ENCODE peak calls at places on chromosomes 11 and 22, in four cellular contexts. K is GM12878, R is HepG2, T is H1. G is an unnamed sample. For H3K9me3, the result is how much of the 10 kb centered on the place peaks cover.

GRCh38 chr22:22520020-22520656 is at the start of gene ZNF280A:
- DNase-seq in K (no peak), R (peak), T (no peak), G (no peak)

GRCh38 chr11:46554205-46555162 is 39.3 kb downstream of the AMBRA1 start:
- DNase-seq in T (no peak), R (peak), K (no peak), G (no peak)

GRCh38 chr11:47393163-47394049 is 15.0 kb upstream of the SLC39A13 start:
- DNase-seq in T (no peak), K (no peak), R (no peak), G (no peak)

GRCh38 chr11:128632151-128632791 is 44.9 kb upstream of the ETS1 start:
- DNase-seq in T (no peak), K (no peak), R (peak), G (peak)

GRCh38 chr11:1049431-1049891 is 12.9 kb upstream of the MUC6 start:
- DNase-seq in R (no peak), T (no peak), K (no peak), G (no peak)

GRCh38 chr11:70220920-70221319 is 17.8 kb downstream of the FADD start:
- DNase-seq in R (no peak), K (no peak), T (no peak), G (no peak)

GRCh38 chr11:2579315-2580060 is 120.3 kb downstream of the KCNQ1OT1 start:
- DNase-seq in K (no peak), R (no peak), T (no peak), G (no peak)

GRCh38 chr11:110525883-110526282 is 96.1 kb downstream of the FDX1 start:
- DNase-seq in T (no peak), R (no peak), K (peak), G (no peak)

GRCh38 chr11:70404244-70404643 is 5.9 kb downstream of the CTTN start:
- DNase-seq in K (no peak), T (no peak), R (no peak), G (no peak)

GRCh38 chr11:7667460-7667859 is 5.8 kb downstream of the CYB5R2 start:
- DNase-seq in T (no peak), R (no peak), K (no peak), G (no peak)

GRCh38 chr11:46537851-46538295 is 56.0 kb downstream of the AMBRA1 start:
- DNase-seq in K (no peak), T (peak), R (peak), G (peak)

GRCh38 chr11:27642954-27643353 is 57.3 kb downstream of the BDNF start:
- DNase-seq in T (no peak), R (no peak), K (no peak), G (no peak)

GRCh38 chr11:55942785-55943392 is 6.7 kb upstream of the OR5I1 start:
- DNase-seq in K (no peak), R (peak), T (no peak), G (peak)

GRCh38 chr11:112113539-112114457 is 27.1 kb downstream of the SDHD start:
- DNase-seq in R (peak), T (no peak), K (no peak), G (peak)

GRCh38 chr11:26676641-26677040 is 45.2 kb downstream of the SLC5A12 start:
- DNase-seq in R (no peak), T (no peak), K (no peak), G (no peak)

GRCh38 chr22:20802922-20803553 is 29.1 kb downstream of the SERPIND1 start:
- DNase-seq in K (no peak), R (no peak), T (no peak), G (no peak)

GRCh38 chr11:87203907-87204602 is 166.3 kb downstream of the TMEM135 start:
- DNase-seq in K (no peak), T (no peak), R (peak), G (no peak)

DNA sequence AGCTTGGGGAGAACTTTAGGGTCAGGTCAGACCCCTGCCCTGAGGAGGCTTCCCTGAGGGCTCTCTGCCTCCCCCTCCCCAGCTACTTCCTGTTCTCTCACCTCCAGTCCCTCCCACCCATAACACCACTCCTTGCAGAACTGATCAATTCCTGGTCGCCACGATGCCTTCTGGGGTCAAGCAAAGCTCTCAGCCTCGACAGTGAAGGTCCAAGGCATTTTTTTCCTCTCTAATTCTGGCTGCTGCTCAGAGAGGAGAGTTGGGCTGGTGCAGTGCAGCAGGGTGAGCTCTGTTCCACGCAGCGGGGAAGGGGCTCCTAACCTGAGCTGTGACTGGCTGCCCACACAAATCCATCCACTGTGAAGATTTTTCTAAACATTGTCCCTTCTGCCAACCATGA is 628.4 kb downstream of the BRD1 start:
- DNase-seq in K (no peak), R (no peak), T (no peak), G (no peak)
- H3K9me3 ChIP-seq in K (under half), R (under half), T (under half), G (under half)

GRCh38 chr11:63619967-63620366 is 5.7 kb upstream of the PLAAT3 start:
- DNase-seq in T (no peak), K (no peak), R (no peak), G (no peak)
- TF ChIP-seq SUZ12 in T (no peak), K (no peak), R (no peak), G (no peak)

DNA sequence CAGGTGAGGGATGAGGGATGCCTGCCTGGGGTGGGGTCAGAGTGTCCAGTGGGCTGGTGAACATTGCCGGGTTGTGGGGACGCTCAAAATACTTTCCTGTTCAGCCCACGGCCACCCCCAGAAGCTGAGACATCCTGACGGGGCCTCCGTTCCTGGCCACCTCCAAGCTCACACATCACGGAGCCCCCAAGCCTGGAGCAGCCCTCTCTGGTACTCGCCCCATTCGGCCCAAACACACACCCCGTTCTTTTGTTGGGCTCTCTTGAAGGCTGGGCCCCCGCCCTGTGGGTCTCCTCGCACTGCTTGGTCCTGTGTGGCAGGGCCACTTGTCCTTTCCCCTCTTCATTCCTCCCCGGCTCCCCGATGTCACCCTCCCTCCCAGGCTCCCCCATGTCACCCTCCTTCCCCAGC is 442.6 kb downstream of the TBC1D22A start:
- DNase-seq in T (no peak), K (no peak), R (no peak), G (no peak)
- H3K9me3 ChIP-seq in T (half or more), K (under half), R (under half), G (under half)

GRCh38 chr11:68036141-68036716 is 2.6 kb upstream of the TCIRG1 start:
- DNase-seq in K (no peak), T (no peak), R (no peak), G (no peak)

GRCh38 chr11:68038718-68039525 is at the start of gene TCIRG1:
- DNase-seq in T (peak), K (peak), R (peak), G (peak)

GRCh38 chr11:68038226-68038717 is 553 bp upstream of the TCIRG1 start:
- DNase-seq in K (no peak), T (no peak), R (peak), G (no peak)

GRCh38 chr11:68036717-68037239 is 2.0 kb upstream of the TCIRG1 start:
- DNase-seq in T (no peak), K (no peak), R (no peak), G (no peak)

GRCh38 chr11:68037481-68038225 is 1.2 kb upstream of the TCIRG1 start:
- DNase-seq in R (no peak), T (no peak), K (no peak), G (no peak)
- TF ChIP-seq SUZ12 in R (no peak), T (no peak), K (no peak), G (no peak)

DNA sequence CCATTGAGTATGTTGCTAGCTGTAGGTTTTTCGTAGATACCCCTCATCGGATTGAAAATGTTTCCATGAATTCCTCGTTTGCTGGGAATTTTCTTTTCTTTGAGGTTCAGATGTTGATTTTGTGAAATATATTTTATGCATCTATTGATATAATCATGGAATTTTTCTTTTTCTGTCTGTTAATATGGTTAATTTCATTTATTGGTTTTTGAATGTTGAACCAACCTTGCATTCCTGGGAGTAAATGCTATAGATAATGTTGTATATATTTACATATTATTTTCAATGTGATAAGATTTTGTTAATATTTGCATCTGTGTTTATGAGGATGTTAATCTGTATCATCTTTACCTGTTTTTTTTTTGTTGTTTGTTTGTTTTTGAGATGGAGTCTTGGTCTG is 10.6 kb upstream of the NDUFA6 start:
- DNase-seq in R (no peak), K (no peak), T (no peak), G (no peak)
- H3K9me3 ChIP-seq in R (under half), K (under half), T (under half), G (under half)

G was measured in NT2/D1.